ENCODE peak calls at places on chromosomes 7 and 10, in five cellular contexts. P is adipocyte, R is IMR-90, Z is PC-3, N is K562. S is an unnamed sample.

GRCh38 chr10:44689368-44689767 is 221.8 kb upstream of the TMEM72 start:
- DNase-seq in N (no peak), P (peak; percentile 20), R (peak; percentile 10), Z (peak; percentile 34), S (no peak)

GRCh38 chr10:42950606-42951485 is 126.0 kb upstream of the RET start:
- DNase-seq in Z (no peak), N (no peak), R (no peak), P (no peak), S (no peak)

GRCh38 chr10:118915161-118915560 is 114.4 kb upstream of the NANOS1 start:
- DNase-seq in R (no peak), N (no peak), P (no peak), Z (no peak), S (no peak)

GRCh38 chr7:103851357-103851756 is 138.1 kb downstream of the RELN start:
- DNase-seq in P (peak; percentile 1), N (no peak), R (peak; percentile 53), Z (no peak), S (peak; percentile 44)

GRCh38 chr7:22863156-22863899 is 40.7 kb upstream of the TOMM7 start:
- DNase-seq in P (no peak), N (no peak), R (no peak), Z (no peak), S (peak; percentile 49)

GRCh38 chr7:4633012-4633411 is 49.1 kb upstream of the FOXK1 start:
- DNase-seq in P (peak; percentile 42), N (peak; percentile 78), R (peak; percentile 76), Z (peak; percentile 77), S (no peak)

GRCh38 chr7:19728731-19729130 is 19.9 kb upstream of the POLR1F start:
- DNase-seq in N (no peak), P (no peak), R (no peak), Z (no peak), S (no peak)

GRCh38 chr7:142506601-142507000 is 242.7 kb upstream of the PRSS1 start:
- DNase-seq in R (no peak), N (no peak), Z (no peak), P (no peak), S (no peak)

GRCh38 chr7:18117482-18117881 is 89.8 kb upstream of the PRPS1L1 start:
- DNase-seq in Z (no peak), N (no peak), R (peak; percentile 59), P (peak; percentile 25), S (no peak)

GRCh38 chr7:90655566-90655965 is 59.4 kb downstream of the CDK14 start:
- DNase-seq in Z (peak; percentile 82), R (peak; percentile 94), P (peak; percentile 38), N (no peak), S (no peak)

GRCh38 chr10:22931948-22932347 is 4.1 kb downstream of the ARMC3 start:
- DNase-seq in R (peak; percentile 32), P (no peak), N (no peak), Z (peak; percentile 72), S (no peak)

GRCh38 chr10:21135396-21135973 is 238.4 kb upstream of the NEBL start:
- DNase-seq in P (no peak), Z (peak; percentile 42), R (no peak), N (no peak), S (no peak)

GRCh38 chr10:5766189-5766588 is 47.0 kb downstream of the GDI2 start:
- DNase-seq in R (no peak), N (no peak), Z (no peak), P (no peak), S (no peak)

GRCh38 chr7:91280180-91280579 is 15.9 kb downstream of the FZD1 start:
- DNase-seq in Z (no peak), P (no peak), R (peak; percentile 4), N (no peak), S (no peak)

GRCh38 chr7:11540271-11540761 is 291.7 kb downstream of the THSD7A start:
- DNase-seq in N (no peak), R (no peak), Z (peak; percentile 52), P (peak; percentile 1), S (no peak)

GRCh38 chr7:71486856-71487628 is 355.1 kb downstream of the GALNT17 start:
- DNase-seq in N (no peak), Z (no peak), R (no peak), P (peak; percentile 54), S (no peak)

GRCh38 chr10:28587270-28587969 is 54.5 kb downstream of the WAC start:
- DNase-seq in P (peak; percentile 82), Z (no peak), R (peak; percentile 58), N (no peak), S (no peak)

GRCh38 chr7:12028508-12028907 is 182.6 kb upstream of the TMEM106B start:
- DNase-seq in N (no peak), R (peak; percentile 64), P (no peak), Z (no peak), S (no peak)

GRCh38 chr7:20238754-20239324 is 21.7 kb upstream of the MACC1 start:
- DNase-seq in R (no peak), P (no peak), Z (no peak), N (peak; percentile 66), S (peak; percentile 55)

GRCh38 chr10:36358736-36359135 is 716.6 kb upstream of the FZD8 start:
- DNase-seq in R (peak; percentile 71), Z (no peak), N (no peak), P (no peak), S (no peak)

GRCh38 chr7:38796636-38797501 is 112.1 kb downstream of the VPS41 start:
- DNase-seq in Z (peak; percentile 77), P (peak; percentile 85), N (peak; percentile 25), R (peak; percentile 67), S (peak; percentile 77)

GRCh38 chr10:28505359-28505959 is 27.5 kb upstream of the WAC start:
- DNase-seq in R (no peak), P (no peak), Z (no peak), N (no peak), S (no peak)

GRCh38 chr7:84614821-84615506 is 420.4 kb upstream of the SEMA3A start:
- DNase-seq in Z (peak; percentile 31), R (no peak), N (no peak), P (no peak), S (no peak)

GRCh38 chr10:90443342-90443741 is 414.5 kb downstream of the HTR7 start:
- DNase-seq in R (no peak), Z (no peak), P (no peak), N (no peak), S (no peak)

GRCh38 chr10:44967596-44967995 is 8.0 kb downstream of the RASSF4 start:
- DNase-seq in R (no peak), Z (no peak), N (no peak), P (no peak), S (no peak)

DNA sequence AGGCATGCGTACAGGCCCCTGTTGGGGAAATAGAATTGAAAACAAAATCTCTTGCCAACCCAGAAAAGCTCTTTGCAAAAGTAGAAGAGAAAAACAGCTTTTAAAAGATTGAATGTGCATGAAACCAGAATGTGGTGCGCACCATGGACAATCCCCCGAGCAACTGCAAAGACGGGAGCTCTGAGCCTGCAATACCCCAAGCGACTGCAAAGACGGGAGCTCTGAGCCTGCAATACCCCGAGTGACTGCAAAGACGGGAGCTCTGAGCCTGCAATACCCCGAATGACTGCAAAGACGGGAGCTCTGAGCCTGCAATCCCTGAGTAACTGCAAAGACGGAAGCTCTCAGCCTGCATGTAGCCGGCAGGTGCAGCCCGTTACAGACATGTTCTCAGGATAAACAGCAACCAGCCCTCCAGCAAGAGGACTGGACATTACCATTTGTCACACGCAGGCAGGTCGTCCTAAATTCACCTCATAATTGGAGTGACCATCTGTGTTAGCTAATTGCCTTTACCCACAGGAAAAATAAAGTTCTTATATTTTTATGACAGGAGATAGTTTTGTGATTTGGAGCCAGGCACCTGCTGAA is 6.2 kb downstream of the ZNF775 start:
- DNase-seq in R (no peak), Z (no peak), N (no peak), P (no peak), S (no peak)
- H3K4me1 ChIP-seq in R (peaks cover 13% of the 10 kb centered on the region), Z (peaks cover 8% of the 10 kb centered on the region), N (peaks cover 4% of the 10 kb centered on the region), P (peaks cover 12% of the 10 kb centered on the region), S (peaks cover 20% of the 10 kb centered on the region)

DNA sequence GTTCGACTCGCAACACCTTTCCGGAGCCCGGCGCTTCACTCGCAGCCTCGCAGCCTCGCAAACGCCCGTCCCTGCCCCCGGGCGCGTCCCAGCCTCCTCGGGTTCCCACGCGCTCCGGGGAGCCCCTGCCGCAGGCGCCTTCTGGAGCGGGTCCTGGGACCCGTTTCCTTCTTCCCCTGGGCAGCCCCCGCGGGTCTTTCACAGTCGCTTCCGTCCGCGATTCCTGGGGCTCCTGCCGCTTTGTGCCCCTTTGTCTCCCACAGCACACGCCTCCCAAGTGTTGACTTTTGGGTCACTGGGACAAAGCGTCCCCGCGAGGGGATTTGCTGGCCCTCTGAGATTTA is 140.7 kb downstream of the DYNC2I1 start:
- DNase-seq in N (no peak), P (no peak), R (no peak), Z (no peak), S (no peak)
- H3K9ac ChIP-seq in N (no peak overlapping the region), P (no peak overlapping the region), R (no peak overlapping the region), Z (no peak overlapping the region), S (no peak overlapping the region)

GRCh38 chr10:133388265-133388972 is 5.5 kb upstream of the MTG1 start:
- DNase-seq in Z (peak; percentile 16), P (no peak), N (peak; percentile 22), R (no peak), S (peak; percentile 57)
- H3K4me1 ChIP-seq in Z (peaks cover under 1% of the 10 kb centered on the region), P (peaks cover under 1% of the 10 kb centered on the region), N (peaks cover 11% of the 10 kb centered on the region), R (no peaks in the 10 kb centered on the region), S (peaks cover 39% of the 10 kb centered on the region)

GRCh38 chr10:131975003-131975402 is 6.7 kb downstream of the BNIP3 start:
- DNase-seq in R (peak; percentile 48), P (no peak), N (no peak), Z (no peak), S (no peak)
- H3K9ac ChIP-seq in R (no peak overlapping the region), P (no peak overlapping the region), N (no peak overlapping the region), Z (no peak overlapping the region), S (no peak overlapping the region)

DNA sequence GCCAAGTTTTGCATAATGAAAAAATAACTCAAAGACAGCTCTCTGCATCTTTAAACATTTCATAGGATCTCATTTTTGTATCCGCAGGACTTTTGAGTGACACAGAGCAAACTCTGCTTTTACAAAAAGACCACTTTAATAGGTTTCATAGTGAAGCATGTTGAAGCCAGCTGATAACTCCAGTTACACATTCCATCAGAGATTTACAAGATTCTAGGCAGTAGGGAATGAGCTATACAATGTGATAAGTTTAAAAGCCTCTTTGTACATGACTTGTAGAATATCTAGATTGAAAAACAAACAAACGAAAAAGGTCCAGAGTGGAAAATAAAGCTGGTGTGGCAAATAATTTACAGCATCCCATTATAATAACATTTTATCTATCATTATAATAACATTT is 2.2 kb downstream of the PRKG1 start:
- DNase-seq in Z (no peak), N (no peak), P (peak; percentile 25), R (no peak), S (no peak)
- H3K4me1 ChIP-seq in Z (peaks cover 19% of the 10 kb centered on the region), N (no peaks in the 10 kb centered on the region), P (peaks cover 23% of the 10 kb centered on the region), R (peaks cover 6% of the 10 kb centered on the region), S (no peaks in the 10 kb centered on the region)

DNA sequence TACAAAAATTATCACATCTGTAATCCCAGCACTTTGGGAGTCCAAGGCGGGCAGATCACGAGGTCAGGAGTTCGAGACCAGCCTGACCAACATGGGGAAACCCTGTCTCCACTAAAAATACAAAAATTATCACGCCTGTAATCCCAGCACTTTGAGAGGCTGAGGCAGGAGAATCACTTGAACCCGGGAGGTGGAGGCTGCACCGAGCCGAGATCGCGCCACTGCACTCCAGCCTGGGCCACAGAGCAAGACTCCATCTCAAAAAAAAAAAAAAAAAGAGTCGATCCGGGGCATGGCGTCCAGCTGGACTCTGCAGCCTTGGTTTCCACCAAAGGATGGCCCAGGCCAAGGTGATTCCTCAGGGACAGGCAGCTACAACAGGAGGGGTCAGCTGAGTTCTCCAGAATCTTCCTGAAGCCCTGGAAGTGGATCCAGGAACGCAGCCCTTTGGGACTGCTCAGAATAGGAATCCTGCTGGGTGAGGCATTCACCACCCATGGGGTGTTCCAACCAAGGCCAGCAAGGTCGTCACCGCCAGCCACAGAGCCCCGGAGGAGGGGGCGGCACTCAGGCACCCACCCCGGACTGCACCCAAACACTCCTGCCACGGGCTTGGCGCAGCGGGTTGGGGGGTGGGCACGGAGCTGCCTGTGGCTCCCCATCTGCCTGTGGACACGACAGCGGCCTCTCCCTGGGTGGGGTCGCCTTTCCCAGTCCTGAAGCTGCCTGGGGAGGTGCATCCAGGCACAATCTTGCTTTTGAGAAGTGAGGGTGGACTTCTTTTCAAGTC is 12.0 kb upstream of the UTF1 start:
- DNase-seq in R (no peak), N (no peak), Z (no peak), P (no peak), S (no peak)
- H3K9ac ChIP-seq in R (no peak overlapping the region), N (no peak overlapping the region), Z (no peak overlapping the region), P (no peak overlapping the region), S (no peak overlapping the region)